ENCODE peak calls at places on chromosome 13, in ten cellular contexts. U is colonic mucosa, M is fibroblast of mammary gland, W is endothelial cell of umbilical vein, B is fibroblast of pulmonary artery, F is Panc1, V is thoracic aorta, S is IMR-90, A is fibroblast of lung, D is stomach. T is an unnamed sample.

GRCh38 chr13:25447396-25447795 is 75.6 kb downstream of the ATP8A2 start:
- DNase-seq in U (no peak), M (no peak), W (no peak), B (no peak), F (no peak), V (no peak), S (no peak), A (no peak), D (no peak), T (no peak)

GRCh38 chr13:62767473-62767872 is 1351.8 kb upstream of the PCDH20 start:
- DNase-seq in U (no peak), M (no peak), W (no peak), B (no peak), F (no peak), V (no peak), S (no peak), A (no peak), D (no peak), T (no peak)

GRCh38 chr13:97423300-97424045 is 10.5 kb upstream of the RAP2A start:
- DNase-seq in U (no peak), M (peak), W (no peak), B (peak), F (no peak), V (no peak), S (no peak), A (no peak), D (no peak), T (no peak)

GRCh38 chr13:83515267-83515666 is 367.0 kb downstream of the SLITRK1 start:
- DNase-seq in U (no peak), M (peak), W (no peak), B (peak), F (no peak), V (no peak), S (peak), A (peak), D (no peak), T (peak)

GRCh38 chr13:96299235-96299634 is 209.3 kb downstream of the HS6ST3 start:
- DNase-seq in U (no peak), M (no peak), W (no peak), B (no peak), F (no peak), V (no peak), S (no peak), A (no peak), D (no peak), T (no peak)

GRCh38 chr13:49935171-49936084 is 712 bp downstream of the SPRYD7 start:
- DNase-seq in U (peak), M (peak), W (peak), B (peak), F (no peak), V (no peak), S (peak), A (peak), D (peak), T (peak)

GRCh38 chr13:112569771-112570288 is 18.1 kb downstream of the TUBGCP3 start:
- DNase-seq in U (no peak), M (no peak), W (peak), B (no peak), F (no peak), V (no peak), S (no peak), A (no peak), D (no peak), T (no peak)

GRCh38 chr13:96996886-96997285 is 2.6 kb upstream of the OXGR1 start:
- DNase-seq in U (no peak), M (no peak), W (no peak), B (no peak), F (no peak), V (no peak), S (no peak), A (no peak), D (no peak), T (no peak)

GRCh38 chr13:76425930-76426329 is 460.3 kb downstream of the KCTD12 start:
- DNase-seq in U (no peak), M (peak), W (peak), B (peak), F (no peak), V (no peak), S (peak), A (peak), D (no peak), T (peak)

GRCh38 chr13:113562085-113562749 is 22.3 kb upstream of the TFDP1 start:
- DNase-seq in U (peak), M (peak), W (peak), B (peak), F (no peak), V (no peak), S (peak), A (peak), D (peak), T (peak)

GRCh38 chr13:49098771-49099512 is 121.2 kb upstream of the MLNR start:
- DNase-seq in U (no peak), M (peak), W (peak), B (peak), F (no peak), V (no peak), S (no peak), A (peak), D (no peak), T (peak)

GRCh38 chr13:48318714-48319457 is 15.3 kb downstream of the RB1 start:
- DNase-seq in U (peak), M (peak), W (no peak), B (no peak), F (no peak), V (no peak), S (no peak), A (no peak), D (no peak), T (no peak)

GRCh38 chr13:20294497-20294896 is 62.4 kb upstream of the GJB6 start:
- DNase-seq in U (no peak), M (peak), W (no peak), B (no peak), F (no peak), V (no peak), S (no peak), A (no peak), D (no peak), T (no peak)

GRCh38 chr13:40102854-40103253 is 447.4 kb downstream of the COG6 start:
- DNase-seq in U (no peak), M (peak), W (no peak), B (peak), F (no peak), V (no peak), S (peak), A (peak), D (peak), T (peak)

GRCh38 chr13:30303269-30303668 is 4.1 kb downstream of the KATNAL1 start:
- DNase-seq in U (no peak), M (no peak), W (no peak), B (no peak), F (no peak), V (no peak), S (no peak), A (no peak), D (no peak), T (no peak)

GRCh38 chr13:110307697-110308376 is 753 bp downstream of the COL4A2 start:
- DNase-seq in U (no peak), M (no peak), W (peak), B (no peak), F (no peak), V (no peak), S (peak), A (peak), D (no peak), T (no peak)

GRCh38 chr13:65834897-65835296 is 1395.2 kb downstream of the PCDH9 start:
- DNase-seq in U (no peak), M (peak), W (no peak), B (no peak), F (no peak), V (no peak), S (peak), A (no peak), D (no peak), T (no peak)

GRCh38 chr13:102900193-102900608 is 54.4 kb downstream of the ERCC5 start:
- DNase-seq in U (no peak), M (no peak), W (no peak), B (no peak), F (no peak), V (no peak), S (no peak), A (no peak), D (no peak), T (no peak)

GRCh38 chr13:49400755-49401659 is 42.9 kb downstream of the CAB39L start:
- DNase-seq in U (peak), M (peak), W (no peak), B (peak), F (no peak), V (no peak), S (peak), A (peak), D (peak), T (peak)

GRCh38 chr13:44272692-44273091 is 100.9 kb upstream of the SERP2 start:
- DNase-seq in U (no peak), M (peak), W (no peak), B (no peak), F (no peak), V (no peak), S (peak), A (peak), D (no peak), T (peak)

GRCh38 chr13:37870895-37871550 is 1.5 kb upstream of the TRPC4 start:
- DNase-seq in U (no peak), M (peak), W (no peak), B (peak), F (no peak), V (no peak), S (peak), A (peak), D (no peak), T (peak)

GRCh38 chr13:103517066-103517767 is 451.0 kb upstream of the SLC10A2 start:
- DNase-seq in U (no peak), M (no peak), W (no peak), B (no peak), F (no peak), V (no peak), S (no peak), A (no peak), D (no peak), T (no peak)

GRCh38 chr13:42593719-42594012 is 19.7 kb downstream of the TNFSF11 start:
- DNase-seq in U (no peak), M (no peak), W (no peak), B (no peak), F (no peak), V (no peak), S (no peak), A (no peak), D (no peak), T (no peak)

GRCh38 chr13:51643882-51644281 is 59.6 kb downstream of the WDFY2 start:
- DNase-seq in U (no peak), M (peak), W (peak), B (peak), F (no peak), V (no peak), S (peak), A (peak), D (no peak), T (peak)
- H3K4me3 ChIP-seq in U (no peak), M (no peak), W (no peak), B (peak), F (no peak), V (no peak), S (no peak), A (peak), D (no peak), T (no peak)

GRCh38 chr13:111407381-111408131 is 87.1 kb downstream of the TEX29 start:
- DNase-seq in U (no peak), M (no peak), W (no peak), B (no peak), F (no peak), V (no peak), S (no peak), A (no peak), D (no peak), T (no peak)

GRCh38 chr13:111411186-111411858 is 90.9 kb downstream of the TEX29 start:
- DNase-seq in U (no peak), M (no peak), W (no peak), B (no peak), F (no peak), V (no peak), S (no peak), A (no peak), D (no peak), T (no peak)

GRCh38 chr13:111409413-111409812 is 89.0 kb downstream of the TEX29 start:
- DNase-seq in U (no peak), M (no peak), W (no peak), B (no peak), F (no peak), V (no peak), S (no peak), A (no peak), D (no peak), T (no peak)

GRCh38 chr13:111412251-111412650 is 91.8 kb downstream of the TEX29 start:
- DNase-seq in U (no peak), M (no peak), W (no peak), B (no peak), F (no peak), V (no peak), S (no peak), A (no peak), D (no peak), T (no peak)

DNA sequence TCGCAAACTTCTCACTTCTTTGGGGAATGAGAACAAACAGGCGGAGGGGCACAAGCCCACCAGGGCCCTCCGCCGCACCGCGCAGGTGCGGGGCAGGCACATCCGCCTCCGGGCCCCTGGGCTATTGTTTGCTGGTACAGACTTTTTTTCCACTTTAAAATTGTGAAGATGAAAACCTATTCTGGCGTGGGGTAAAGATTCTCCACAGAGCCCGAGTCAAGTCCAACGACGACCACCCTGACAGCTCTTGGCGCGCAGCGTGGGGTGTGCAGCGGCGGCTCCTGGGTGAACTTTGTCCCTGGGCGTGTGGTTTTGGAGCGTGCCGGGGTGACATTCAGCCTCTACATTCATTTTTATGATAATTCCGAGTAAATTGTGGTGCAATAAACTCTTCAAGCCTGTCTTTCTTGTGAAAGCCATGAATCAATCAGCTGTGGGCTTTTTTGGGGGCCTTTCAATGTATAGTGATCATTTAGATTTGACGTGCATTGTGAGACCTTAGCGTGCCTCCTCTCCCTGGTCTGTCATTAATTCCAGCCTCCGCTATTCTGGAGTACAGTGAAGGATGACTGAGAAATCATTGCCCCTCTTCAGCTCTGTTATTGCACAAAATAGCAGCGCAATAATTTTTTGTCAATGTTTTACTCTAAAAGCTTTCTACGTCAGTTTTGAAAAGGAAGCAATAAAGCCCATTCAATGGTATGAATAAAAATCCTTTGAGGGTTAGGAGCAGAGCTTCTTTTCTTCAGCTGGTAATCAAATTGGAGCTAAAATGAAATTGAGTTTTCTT is 90.0 kb downstream of the TEX29 start:
- DNase-seq in U (peak), M (no peak), W (no peak), B (no peak), F (no peak), V (no peak), S (no peak), A (no peak), D (no peak), T (no peak)
- TF ChIP-seq CTCF in U (no peak), M (no peak), W (no peak), B (no peak), F (no peak), V (no peak), S (no peak), A (no peak), D (no peak), T (no peak)

GRCh38 chr13:53782400-53783030 is 753.9 kb downstream of the OLFM4 start:
- DNase-seq in U (peak), M (peak), W (peak), B (peak), F (peak), V (no peak), S (peak), A (peak), D (peak), T (peak)
- H3K4me3 ChIP-seq in U (no peak), M (no peak), W (no peak), B (peak), F (no peak), V (peak), S (no peak), A (peak), D (peak), T (peak)

GRCh38 chr13:41503386-41503785 is 46.0 kb downstream of the RGCC start:
- DNase-seq in U (no peak), M (no peak), W (no peak), B (no peak), F (no peak), V (no peak), S (no peak), A (no peak), D (no peak), T (no peak)

GRCh38 chr13:41506312-41506711 is 49.0 kb downstream of the RGCC start:
- DNase-seq in U (no peak), M (no peak), W (no peak), B (no peak), F (no peak), V (no peak), S (no peak), A (no peak), D (no peak), T (no peak)

GRCh38 chr13:41502021-41502420 is 44.7 kb downstream of the RGCC start:
- DNase-seq in U (no peak), M (no peak), W (no peak), B (no peak), F (no peak), V (no peak), S (no peak), A (no peak), D (no peak), T (no peak)

GRCh38 chr13:41502676-41503075 is 45.3 kb downstream of the RGCC start:
- DNase-seq in U (no peak), M (no peak), W (no peak), B (no peak), F (no peak), V (no peak), S (no peak), A (no peak), D (no peak), T (no peak)

GRCh38 chr13:41505209-41505835 is 48.0 kb downstream of the RGCC start:
- DNase-seq in U (no peak), M (peak), W (no peak), B (peak), F (no peak), V (no peak), S (peak), A (peak), D (no peak), T (peak)
- TF ChIP-seq CTCF in U (no peak), M (no peak), W (no peak), B (no peak), F (no peak), V (no peak), S (no peak), A (no peak), D (no peak), T (no peak)

DNA sequence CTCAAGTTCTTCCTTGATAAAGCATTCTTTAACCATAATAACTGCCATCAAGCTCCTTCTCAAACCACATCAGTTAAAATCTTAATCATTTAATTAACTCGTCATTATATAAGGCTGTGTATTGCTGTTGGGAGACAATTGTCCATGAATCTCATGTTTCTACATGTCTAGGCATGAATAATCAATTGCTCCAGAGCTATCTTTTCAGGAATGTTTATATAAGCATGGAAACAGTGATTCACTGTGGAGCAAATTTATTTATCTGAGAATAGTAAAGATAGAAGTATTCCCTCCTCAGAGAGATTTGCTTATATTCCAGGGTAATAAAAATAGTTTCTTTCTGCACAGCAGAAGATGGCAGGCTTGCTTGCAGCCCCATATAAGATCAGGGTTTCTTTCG is 71.1 kb downstream of the CBY2 start:
- DNase-seq in U (no peak), M (peak), W (no peak), B (no peak), F (no peak), V (no peak), S (peak), A (peak), D (no peak), T (peak)
- H3K4me3 ChIP-seq in U (no peak), M (no peak), W (no peak), B (no peak), F (no peak), V (no peak), S (no peak), A (no peak), D (no peak), T (no peak)

T was measured in astrocyte of the spinal cord.